ENCODE peak calls at places on chromosomes 6 and 20, in seven cellular contexts. One of them, this sample, is unnamed.

GRCh38 chr6:16982827-16983226 is 119.0 kb upstream of the STMND1 start:
- DNase-seq in PC-3: no peak
- DNase-seq in SK-N-SH: no peak
- DNase-seq in hepatocyte: no peak
- DNase-seq in MM.1S: no peak
- DNase-seq in neural progenitor cell: no peak
- DNase-seq in HCT116: no peak
- DNase-seq in this sample: no peak

GRCh38 chr20:29349836-29350235 is 1907.6 kb upstream of the DEFB115 start:
- DNase-seq in PC-3: no peak
- DNase-seq in SK-N-SH: no peak
- DNase-seq in hepatocyte: no peak
- DNase-seq in MM.1S: no peak
- DNase-seq in neural progenitor cell: no peak
- DNase-seq in HCT116: no peak
- DNase-seq in this sample: no peak

GRCh38 chr20:24453917-24454316 is 15.5 kb upstream of the SYNDIG1 start:
- DNase-seq in PC-3: no peak
- DNase-seq in SK-N-SH: no peak
- DNase-seq in hepatocyte: no peak
- DNase-seq in MM.1S: no peak
- DNase-seq in neural progenitor cell: no peak
- DNase-seq in HCT116: no peak
- DNase-seq in this sample: no peak

GRCh38 chr6:147390909-147391536 is 117.5 kb upstream of the SAMD5 start:
- DNase-seq in PC-3: peak; percentile 39
- DNase-seq in SK-N-SH: no peak
- DNase-seq in hepatocyte: peak; percentile 43
- DNase-seq in MM.1S: no peak
- DNase-seq in neural progenitor cell: peak; percentile 47
- DNase-seq in HCT116: peak; percentile 21
- DNase-seq in this sample: peak; percentile 25

GRCh38 chr6:18493421-18493891 is 106.3 kb downstream of the RNF144B start:
- DNase-seq in PC-3: peak; percentile 68
- DNase-seq in SK-N-SH: no peak
- DNase-seq in hepatocyte: no peak
- DNase-seq in MM.1S: no peak
- DNase-seq in neural progenitor cell: no peak
- DNase-seq in HCT116: no peak
- DNase-seq in this sample: no peak

GRCh38 chr6:128731249-128732165 is 151.4 kb upstream of the LAMA2 start:
- DNase-seq in PC-3: peak; percentile 65
- DNase-seq in SK-N-SH: peak; percentile 7
- DNase-seq in hepatocyte: peak; percentile 45
- DNase-seq in MM.1S: peak; percentile 35
- DNase-seq in neural progenitor cell: peak; percentile 67
- DNase-seq in HCT116: peak; percentile 40
- DNase-seq in this sample: no peak

GRCh38 chr6:111552999-111553398 is 52.7 kb downstream of the TRAF3IP2 start:
- DNase-seq in PC-3: no peak
- DNase-seq in SK-N-SH: no peak
- DNase-seq in hepatocyte: no peak
- DNase-seq in MM.1S: no peak
- DNase-seq in neural progenitor cell: no peak
- DNase-seq in HCT116: no peak
- DNase-seq in this sample: no peak

GRCh38 chr6:124487778-124488431 is 474.3 kb upstream of the RNF217 start:
- DNase-seq in PC-3: peak; percentile 34
- DNase-seq in SK-N-SH: no peak
- DNase-seq in hepatocyte: no peak
- DNase-seq in MM.1S: no peak
- DNase-seq in neural progenitor cell: no peak
- DNase-seq in HCT116: no peak
- DNase-seq in this sample: no peak

GRCh38 chr6:95093154-95093553 is 484.2 kb upstream of the MANEA start:
- DNase-seq in PC-3: peak; percentile 34
- DNase-seq in SK-N-SH: no peak
- DNase-seq in hepatocyte: no peak
- DNase-seq in MM.1S: no peak
- DNase-seq in neural progenitor cell: no peak
- DNase-seq in HCT116: no peak
- DNase-seq in this sample: no peak

GRCh38 chr20:38446441-38447209 is 11.5 kb upstream of the SNHG17 start:
- DNase-seq in PC-3: peak; percentile 92
- DNase-seq in SK-N-SH: peak; percentile 94
- DNase-seq in hepatocyte: peak; percentile 96
- DNase-seq in MM.1S: peak; percentile 94
- DNase-seq in neural progenitor cell: peak; percentile 97
- DNase-seq in HCT116: peak; percentile 89
- DNase-seq in this sample: peak; percentile 97

GRCh38 chr6:10999994-11000393 is 44.1 kb downstream of the ELOVL2 start:
- DNase-seq in PC-3: no peak
- DNase-seq in SK-N-SH: no peak
- DNase-seq in hepatocyte: no peak
- DNase-seq in MM.1S: no peak
- DNase-seq in neural progenitor cell: no peak
- DNase-seq in HCT116: no peak
- DNase-seq in this sample: no peak

GRCh38 chr6:82506526-82506925 is 142.9 kb downstream of the TPBG start:
- DNase-seq in PC-3: peak; percentile 61
- DNase-seq in SK-N-SH: no peak
- DNase-seq in hepatocyte: no peak
- DNase-seq in MM.1S: no peak
- DNase-seq in neural progenitor cell: no peak
- DNase-seq in HCT116: no peak
- DNase-seq in this sample: no peak

GRCh38 chr20:1509237-1509636 is 18.0 kb upstream of the SIRPB2 start:
- DNase-seq in PC-3: peak; percentile 90
- DNase-seq in SK-N-SH: peak; percentile 8
- DNase-seq in hepatocyte: peak; percentile 33
- DNase-seq in MM.1S: peak; percentile 59
- DNase-seq in neural progenitor cell: peak; percentile 42
- DNase-seq in HCT116: peak; percentile 16
- DNase-seq in this sample: peak; percentile 22

GRCh38 chr20:8331740-8332412 is 199.8 kb downstream of the PLCB1 start:
- DNase-seq in PC-3: peak; percentile 20
- DNase-seq in SK-N-SH: no peak
- DNase-seq in hepatocyte: no peak
- DNase-seq in MM.1S: no peak
- DNase-seq in neural progenitor cell: no peak
- DNase-seq in HCT116: no peak
- DNase-seq in this sample: no peak

GRCh38 chr20:37945034-37945660 is 42.2 kb downstream of the VSTM2L start:
- DNase-seq in PC-3: no peak
- DNase-seq in SK-N-SH: no peak
- DNase-seq in hepatocyte: no peak
- DNase-seq in MM.1S: no peak
- DNase-seq in neural progenitor cell: no peak
- DNase-seq in HCT116: no peak
- DNase-seq in this sample: no peak

GRCh38 chr6:98944598-98945011 is 3.1 kb downstream of the FBXL4 start:
- DNase-seq in PC-3: peak; percentile 2
- DNase-seq in SK-N-SH: peak; percentile 30
- DNase-seq in hepatocyte: peak; percentile 31
- DNase-seq in MM.1S: no peak
- DNase-seq in neural progenitor cell: no peak
- DNase-seq in HCT116: no peak
- DNase-seq in this sample: no peak

GRCh38 chr6:125747589-125748533 is 1.6 kb upstream of the HEY2 start:
- DNase-seq in PC-3: no peak
- DNase-seq in SK-N-SH: peak; percentile 52
- DNase-seq in hepatocyte: peak; percentile 48
- DNase-seq in MM.1S: peak; percentile 87
- DNase-seq in neural progenitor cell: peak; percentile 69
- DNase-seq in HCT116: no peak
- DNase-seq in this sample: peak; percentile 29

GRCh38 chr6:13924146-13924948 is 405 bp upstream of the RNF182 start:
- DNase-seq in PC-3: peak; percentile 45
- DNase-seq in SK-N-SH: peak; percentile 94
- DNase-seq in hepatocyte: peak; percentile 74
- DNase-seq in MM.1S: peak; percentile 41
- DNase-seq in neural progenitor cell: peak; percentile 92
- DNase-seq in HCT116: no peak
- DNase-seq in this sample: no peak

DNA sequence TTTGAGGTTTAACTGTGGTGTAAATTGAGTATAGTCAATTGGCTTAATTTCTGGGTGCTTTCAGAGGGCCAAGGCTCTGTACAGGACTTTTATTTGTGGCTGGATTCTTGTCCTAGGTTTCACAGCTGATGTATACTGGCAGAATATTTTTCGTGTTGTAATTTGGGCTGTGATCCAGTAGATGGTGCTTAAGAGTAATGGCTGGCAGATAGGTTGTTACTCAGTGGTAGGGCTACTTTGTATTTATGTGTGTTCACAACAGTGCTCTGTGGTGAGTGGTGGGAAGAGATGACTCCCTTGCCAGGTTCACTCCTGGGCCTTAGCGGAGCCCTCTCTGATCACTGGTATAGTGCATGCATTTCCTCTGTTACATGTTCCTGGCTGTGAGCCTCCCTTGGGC is 34.5 kb upstream of the FERMT1 start:
- DNase-seq in PC-3: peak; percentile 64
- DNase-seq in SK-N-SH: no peak
- DNase-seq in hepatocyte: no peak
- DNase-seq in MM.1S: peak; percentile 60
- DNase-seq in neural progenitor cell: no peak
- DNase-seq in HCT116: no peak
- DNase-seq in this sample: peak; percentile 11
- TF ChIP-seq CTCF in PC-3: peak; percentile 74
- TF ChIP-seq CTCF in SK-N-SH: no peak
- TF ChIP-seq CTCF in hepatocyte: no peak
- TF ChIP-seq CTCF in MM.1S: peak; percentile 77
- TF ChIP-seq CTCF in neural progenitor cell: peak; percentile 37
- TF ChIP-seq CTCF in HCT116: peak; percentile 66
- TF ChIP-seq CTCF in this sample: peak; percentile 77

GRCh38 chr20:17437251-17437650 is 93.9 kb downstream of the BFSP1 start:
- DNase-seq in PC-3: no peak
- DNase-seq in SK-N-SH: no peak
- DNase-seq in hepatocyte: no peak
- DNase-seq in MM.1S: no peak
- DNase-seq in neural progenitor cell: no peak
- DNase-seq in HCT116: no peak
- DNase-seq in this sample: no peak
- H3K9me3 ChIP-seq in PC-3: no peaks in the 10 kb centered on the region
- H3K9me3 ChIP-seq in SK-N-SH: no peaks in the 10 kb centered on the region
- H3K9me3 ChIP-seq in hepatocyte: no peaks in the 10 kb centered on the region
- H3K9me3 ChIP-seq in MM.1S: no peaks in the 10 kb centered on the region
- H3K9me3 ChIP-seq in neural progenitor cell: no peaks in the 10 kb centered on the region
- H3K9me3 ChIP-seq in HCT116: no peaks in the 10 kb centered on the region
- H3K9me3 ChIP-seq in this sample: no peaks in the 10 kb centered on the region

DNA sequence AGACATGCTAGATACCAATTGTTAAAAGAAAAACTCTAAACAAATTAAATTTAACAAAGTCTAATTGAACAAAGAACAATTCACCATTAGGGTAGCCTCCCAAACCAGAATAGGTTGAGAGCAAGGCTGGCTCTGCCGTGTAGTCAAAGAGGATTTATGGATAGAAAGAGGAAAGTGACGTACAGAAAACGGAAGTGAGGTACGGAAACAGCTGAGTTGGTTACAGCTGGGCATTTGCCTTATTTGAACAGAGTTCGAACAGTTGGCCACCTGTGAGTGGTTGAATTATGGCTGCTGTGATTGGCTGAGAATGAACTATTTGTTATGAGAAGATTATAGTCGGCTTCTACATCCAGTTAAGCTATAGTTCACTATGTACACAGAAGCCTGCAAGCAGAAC is 18.5 kb upstream of the ISM1 start:
- DNase-seq in PC-3: no peak
- DNase-seq in SK-N-SH: no peak
- DNase-seq in hepatocyte: no peak
- DNase-seq in MM.1S: peak; percentile 46
- DNase-seq in neural progenitor cell: no peak
- DNase-seq in HCT116: no peak
- DNase-seq in this sample: no peak
- TF ChIP-seq EZH2phosphoT487 in PC-3: no peak
- TF ChIP-seq EZH2phosphoT487 in SK-N-SH: no peak
- TF ChIP-seq EZH2phosphoT487 in hepatocyte: no peak
- TF ChIP-seq EZH2phosphoT487 in MM.1S: no peak
- TF ChIP-seq EZH2phosphoT487 in neural progenitor cell: no peak
- TF ChIP-seq EZH2phosphoT487 in HCT116: no peak
- TF ChIP-seq EZH2phosphoT487 in this sample: no peak

GRCh38 chr20:48352628-48353027 is 475.2 kb downstream of the PREX1 start:
- DNase-seq in PC-3: no peak
- DNase-seq in SK-N-SH: no peak
- DNase-seq in hepatocyte: no peak
- DNase-seq in MM.1S: no peak
- DNase-seq in neural progenitor cell: no peak
- DNase-seq in HCT116: no peak
- DNase-seq in this sample: no peak

GRCh38 chr20:48348022-48348421 is 479.8 kb downstream of the PREX1 start:
- DNase-seq in PC-3: no peak
- DNase-seq in SK-N-SH: no peak
- DNase-seq in hepatocyte: no peak
- DNase-seq in MM.1S: no peak
- DNase-seq in neural progenitor cell: no peak
- DNase-seq in HCT116: no peak
- DNase-seq in this sample: no peak

GRCh38 chr20:48352042-48352441 is 475.8 kb downstream of the PREX1 start:
- DNase-seq in PC-3: no peak
- DNase-seq in SK-N-SH: no peak
- DNase-seq in hepatocyte: no peak
- DNase-seq in MM.1S: no peak
- DNase-seq in neural progenitor cell: no peak
- DNase-seq in HCT116: no peak
- DNase-seq in this sample: no peak

GRCh38 chr20:48349673-48350072 is 478.1 kb downstream of the PREX1 start:
- DNase-seq in PC-3: no peak
- DNase-seq in SK-N-SH: no peak
- DNase-seq in hepatocyte: no peak
- DNase-seq in MM.1S: no peak
- DNase-seq in neural progenitor cell: no peak
- DNase-seq in HCT116: no peak
- DNase-seq in this sample: no peak

DNA sequence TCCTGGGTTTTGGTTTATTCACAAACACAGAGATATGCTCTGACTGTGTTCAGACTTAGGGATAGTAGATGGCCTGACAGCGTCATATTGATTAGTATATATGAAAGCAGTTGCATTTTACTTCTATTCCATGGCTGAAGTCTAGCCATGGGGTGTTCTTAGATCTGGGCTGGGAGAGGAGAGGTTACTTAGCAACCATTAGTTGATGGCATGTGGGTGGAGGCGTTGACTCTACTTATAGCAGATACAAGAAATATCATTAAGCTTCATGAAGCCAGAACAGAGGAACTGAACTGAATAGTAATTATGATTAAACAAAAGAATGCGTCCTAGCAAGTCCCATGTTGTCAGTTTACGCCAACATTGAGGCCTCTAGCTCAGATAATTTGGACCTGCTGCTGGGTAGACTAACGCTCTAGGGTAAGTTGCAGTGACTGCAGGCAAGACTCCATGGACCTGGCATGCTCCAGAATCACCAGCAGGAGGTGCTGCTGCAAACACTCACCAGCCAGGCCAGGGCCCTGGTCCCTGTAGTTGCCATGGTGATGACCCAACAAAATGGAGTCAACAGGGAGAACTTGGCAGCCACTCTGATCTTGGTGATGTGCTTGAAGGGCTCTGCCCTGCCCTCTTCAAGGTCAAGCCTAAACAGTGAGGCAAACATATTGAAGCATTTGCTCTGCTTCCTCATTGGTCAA is 477.4 kb downstream of the PREX1 start:
- DNase-seq in PC-3: no peak
- DNase-seq in SK-N-SH: peak; percentile 56
- DNase-seq in hepatocyte: no peak
- DNase-seq in MM.1S: no peak
- DNase-seq in neural progenitor cell: peak; percentile 62
- DNase-seq in HCT116: no peak
- DNase-seq in this sample: no peak
- TF ChIP-seq CTCF in PC-3: peak; percentile 58
- TF ChIP-seq CTCF in SK-N-SH: peak; percentile 32
- TF ChIP-seq CTCF in hepatocyte: peak; percentile 19
- TF ChIP-seq CTCF in MM.1S: peak; percentile 36
- TF ChIP-seq CTCF in neural progenitor cell: peak; percentile 61
- TF ChIP-seq CTCF in HCT116: peak; percentile 72
- TF ChIP-seq CTCF in this sample: peak; percentile 62

This sample was measured in OCI-LY7.